ENCODE peak calls at places on chromosomes 7 and 10, in nine cellular contexts. L is psoas muscle; H is neural crest cell; V is activated effector memory CD4-positive, alpha-beta T cell treated with anti-CD3 and anti-CD28 coated beads, Interleukin-2, amount 50 U/mL, for 16 hours; G is BJ; Y is NCI-H2107; R is substantia nigra; M is KBM-7; U is choroid plexus epithelial cell. T is an unnamed sample.

GRCh38 chr7:139035588-139036353 is at the start of gene ZC3HAV1L:
- DNase-seq in L (peak; percentile 70), H (no peak), V (peak; percentile 80), G (no peak), Y (no peak), R (peak; percentile 9), M (peak; percentile 81), U (peak; percentile 71), T (peak; percentile 48)

GRCh38 chr10:26914898-26915297 is 54.1 kb upstream of the ABI1 start:
- DNase-seq in L (no peak), H (no peak), V (no peak), G (no peak), Y (no peak), R (no peak), M (no peak), U (no peak), T (no peak)

GRCh38 chr10:129388435-129388834 is 78.6 kb upstream of the MGMT start:
- DNase-seq in L (no peak), H (no peak), V (no peak), G (no peak), Y (no peak), R (no peak), M (no peak), U (no peak), T (no peak)

GRCh38 chr7:1397491-1398327 is 61.6 kb downstream of the MICALL2 start:
- DNase-seq in L (no peak), H (no peak), V (no peak), G (no peak), Y (no peak), R (no peak), M (no peak), U (peak; percentile 30), T (no peak)

GRCh38 chr7:47581442-47581820 is 480 bp downstream of the TNS3 start:
- DNase-seq in L (no peak), H (peak; percentile 31), V (no peak), G (no peak), Y (no peak), R (no peak), M (no peak), U (no peak), T (no peak)

GRCh38 chr10:82228701-82229100 is 353.7 kb downstream of the NRG3 start:
- DNase-seq in L (no peak), H (no peak), V (no peak), G (no peak), Y (no peak), R (no peak), M (no peak), U (no peak), T (no peak)

GRCh38 chr10:129963076-129963830 is 821 bp downstream of the EBF3 start:
- DNase-seq in L (peak; percentile 76), H (no peak), V (no peak), G (no peak), Y (no peak), R (no peak), M (no peak), U (peak; percentile 46), T (no peak)

GRCh38 chr10:35642023-35642792 is at the start of gene FZD8:
- DNase-seq in L (peak; percentile 95), H (peak; percentile 74), V (peak; percentile 89), G (peak; percentile 46), Y (peak; percentile 78), R (peak; percentile 84), M (peak; percentile 95), U (peak; percentile 96), T (peak; percentile 54)

GRCh38 chr10:131320860-131321604 is 9.5 kb upstream of the TCERG1L start:
- DNase-seq in L (no peak), H (no peak), V (no peak), G (no peak), Y (no peak), R (no peak), M (no peak), U (no peak), T (no peak)

GRCh38 chr10:71909399-71910083 is 54.7 kb upstream of the CHST3 start:
- DNase-seq in L (no peak), H (no peak), V (no peak), G (no peak), Y (no peak), R (no peak), M (no peak), U (no peak), T (no peak)

GRCh38 chr10:69629897-69630650 is at the start of gene FAM241B:
- DNase-seq in L (peak; percentile 79), H (peak; percentile 76), V (peak; percentile 91), G (no peak), Y (peak; percentile 33), R (peak; percentile 25), M (peak; percentile 20), U (peak; percentile 34), T (peak; percentile 75)

GRCh38 chr10:131233611-131234258 is 77.8 kb downstream of the TCERG1L start:
- DNase-seq in L (no peak), H (no peak), V (no peak), G (no peak), Y (no peak), R (no peak), M (peak; percentile 3), U (no peak), T (no peak)

GRCh38 chr10:96999987-97000386 is 167.9 kb downstream of the LCOR start:
- DNase-seq in L (no peak), H (no peak), V (no peak), G (no peak), Y (no peak), R (no peak), M (no peak), U (no peak), T (no peak)

GRCh38 chr7:106284516-106285050 is at the start of gene NAMPT:
- DNase-seq in L (no peak), H (peak; percentile 39), V (peak; percentile 87), G (no peak), Y (no peak), R (no peak), M (no peak), U (no peak), T (no peak)

GRCh38 chr10:34244787-34245484 is 570.2 kb downstream of the PARD3 start:
- DNase-seq in L (no peak), H (no peak), V (no peak), G (no peak), Y (no peak), R (no peak), M (no peak), U (no peak), T (no peak)

GRCh38 chr7:29013931-29014330 is 55.8 kb upstream of the TRIL start:
- DNase-seq in L (no peak), H (no peak), V (no peak), G (no peak), Y (no peak), R (no peak), M (no peak), U (no peak), T (no peak)

GRCh38 chr7:149316606-149317005 is 54.6 kb downstream of the ZNF783 start:
- DNase-seq in L (no peak), H (no peak), V (no peak), G (no peak), Y (no peak), R (no peak), M (no peak), U (no peak), T (no peak)

GRCh38 chr10:121927361-121927840 is 430 bp downstream of the ATE1 start:
- DNase-seq in L (peak; percentile 77), H (no peak), V (peak; percentile 75), G (no peak), Y (no peak), R (peak; percentile 55), M (peak; percentile 61), U (no peak), T (peak; percentile 21)

GRCh38 chr10:43712821-43713584 is 64.3 kb upstream of the ZNF32 start:
- DNase-seq in L (no peak), H (no peak), V (no peak), G (no peak), Y (no peak), R (no peak), M (no peak), U (no peak), T (no peak)

GRCh38 chr7:149725426-149725821 is 48.0 kb downstream of the ZNF467 start:
- DNase-seq in L (no peak), H (no peak), V (peak; percentile 22), G (no peak), Y (no peak), R (no peak), M (no peak), U (no peak), T (no peak)

GRCh38 chr10:119257894-119258293 is 50.5 kb downstream of the GRK5 start:
- DNase-seq in L (no peak), H (no peak), V (no peak), G (no peak), Y (no peak), R (no peak), M (no peak), U (no peak), T (no peak)

GRCh38 chr10:24603333-24603732 is 120.4 kb downstream of the ARHGAP21 start:
- DNase-seq in L (no peak), H (no peak), V (no peak), G (no peak), Y (no peak), R (no peak), M (no peak), U (peak; percentile 64), T (no peak)

GRCh38 chr10:1169981-1170866 is 114.0 kb downstream of the WDR37 start:
- DNase-seq in L (no peak), H (no peak), V (no peak), G (no peak), Y (no peak), R (no peak), M (no peak), U (no peak), T (no peak)

GRCh38 chr10:17479822-17480221 is 25.4 kb upstream of the ST8SIA6 start:
- DNase-seq in L (no peak), H (no peak), V (no peak), G (no peak), Y (no peak), R (no peak), M (peak; percentile 80), U (no peak), T (no peak)

GRCh38 chr10:35640474-35640873 is 1.6 kb downstream of the FZD8 start:
- DNase-seq in L (peak; percentile 84), H (peak; percentile 61), V (peak; percentile 69), G (no peak), Y (peak; percentile 3), R (peak; percentile 41), M (peak; percentile 72), U (peak; percentile 78), T (no peak)

GRCh38 chr10:29496341-29497162 is 138.2 kb downstream of the SVIL start:
- DNase-seq in L (peak; percentile 88), H (peak; percentile 83), V (peak; percentile 86), G (no peak), Y (no peak), R (peak; percentile 47), M (peak; percentile 53), U (peak; percentile 76), T (peak; percentile 34)

GRCh38 chr7:115838829-115839228 is 191.7 kb downstream of the TFEC start:
- DNase-seq in L (no peak), H (no peak), V (no peak), G (no peak), Y (no peak), R (no peak), M (no peak), U (peak; percentile 16), T (no peak)

GRCh38 chr7:18638594-18639452 is 143.3 kb downstream of the HDAC9 start:
- DNase-seq in L (no peak), H (no peak), V (no peak), G (peak; percentile 86), Y (no peak), R (no peak), M (no peak), U (peak; percentile 85), T (peak; percentile 11)